ENCODE peak calls at places on chromosomes 11 and 22, in nine cellular contexts. C is GM23338; L is stimulated activated CD4-positive, alpha-beta T cell treated with anti-CD3 and anti-CD28 coated beads, Interleukin-1b, Interleukin-23, amount 100 ng/mL, for 24 hours; W is effector CD4-positive, alpha-beta T cell; B is memory B cell; Q is NCI-H146; T is neural crest cell; F is colonic mucosa; M is HCEC 1CT. P is an unnamed sample.

GRCh38 chr22:39244496-39245129 is at the start of gene PDGFB:
- DNase-seq in C (peak; percentile 52), L (no peak), W (no peak), B (no peak), Q (peak; percentile 47), T (no peak), F (peak; percentile 42), M (no peak), P (peak; percentile 26)

GRCh38 chr22:45804986-45805325 is 133.3 kb downstream of the ATXN10 start:
- DNase-seq in C (no peak), L (no peak), W (no peak), B (no peak), Q (no peak), T (no peak), F (no peak), M (peak; percentile 98), P (no peak)

GRCh38 chr22:23749747-23750373 is 1.1 kb downstream of the ZNF70 start:
- DNase-seq in C (no peak), L (no peak), W (no peak), B (no peak), Q (no peak), T (no peak), F (no peak), M (no peak), P (no peak)

GRCh38 chr11:45457649-45458048 is 171.5 kb upstream of the SYT13 start:
- DNase-seq in C (no peak), L (no peak), W (no peak), B (no peak), Q (no peak), T (no peak), F (no peak), M (peak; percentile 1), P (no peak)

GRCh38 chr11:43575931-43576833 is 104.4 kb upstream of the HSD17B12 start:
- DNase-seq in C (no peak), L (no peak), W (no peak), B (no peak), Q (no peak), T (no peak), F (no peak), M (no peak), P (no peak)

GRCh38 chr11:46918087-46918751 is at the start of gene LRP4:
- DNase-seq in C (peak; percentile 73), L (peak; percentile 48), W (no peak), B (no peak), Q (peak; percentile 64), T (peak; percentile 39), F (peak; percentile 62), M (no peak), P (peak; percentile 86)

GRCh38 chr11:117411736-117412135 is 84.1 kb downstream of the CEP164 start:
- DNase-seq in C (no peak), L (no peak), W (no peak), B (no peak), Q (no peak), T (no peak), F (no peak), M (no peak), P (no peak)

GRCh38 chr11:121024989-121025388 is 1.1 kb downstream of the TBCEL start:
- DNase-seq in C (peak; percentile 29), L (no peak), W (no peak), B (no peak), Q (no peak), T (no peak), F (no peak), M (no peak), P (no peak)

GRCh38 chr11:45933131-45933821 is 10.8 kb downstream of the LARGE2 start:
- DNase-seq in C (no peak), L (no peak), W (no peak), B (peak; percentile 56), Q (no peak), T (no peak), F (no peak), M (no peak), P (no peak)

GRCh38 chr22:27377901-27378300 is 423.7 kb downstream of the MN1 start:
- DNase-seq in C (no peak), L (no peak), W (no peak), B (no peak), Q (no peak), T (no peak), F (peak; percentile 49), M (no peak), P (no peak)

GRCh38 chr11:132278801-132279574 is 908.6 kb downstream of the NTM start:
- DNase-seq in C (peak; percentile 46), L (no peak), W (no peak), B (no peak), Q (peak; percentile 51), T (peak; percentile 12), F (no peak), M (peak; percentile 4), P (no peak)

GRCh38 chr11:27183672-27184457 is 143.2 kb downstream of the BBOX1 start:
- DNase-seq in C (peak; percentile 82), L (peak; percentile 12), W (peak; percentile 16), B (peak; percentile 14), Q (peak; percentile 68), T (peak; percentile 51), F (peak; percentile 80), M (peak; percentile 62), P (peak; percentile 54)

GRCh38 chr22:50587407-50587806 is 4.8 kb upstream of the CHKB start:
- DNase-seq in C (no peak), L (no peak), W (no peak), B (no peak), Q (no peak), T (no peak), F (no peak), M (no peak), P (no peak)

GRCh38 chr11:2523821-2524391 is 79.1 kb downstream of the KCNQ1 start:
- DNase-seq in C (no peak), L (no peak), W (no peak), B (no peak), Q (no peak), T (no peak), F (no peak), M (no peak), P (no peak)

GRCh38 chr22:30261134-30261533 is 5.5 kb downstream of the OSM start:
- DNase-seq in C (no peak), L (no peak), W (no peak), B (no peak), Q (no peak), T (no peak), F (no peak), M (no peak), P (no peak)

GRCh38 chr11:66974724-66975402 is at the start of gene C11orf86:
- DNase-seq in C (peak; percentile 48), L (no peak), W (no peak), B (no peak), Q (no peak), T (no peak), F (peak; percentile 63), M (no peak), P (peak; percentile 15)

GRCh38 chr11:92286718-92287117 is 62.1 kb downstream of the FAT3 start:
- DNase-seq in C (peak; percentile 34), L (no peak), W (no peak), B (no peak), Q (no peak), T (no peak), F (no peak), M (no peak), P (no peak)

GRCh38 chr11:26862801-26863200 is 131.1 kb upstream of the FIBIN start:
- DNase-seq in C (no peak), L (no peak), W (no peak), B (no peak), Q (no peak), T (no peak), F (no peak), M (no peak), P (no peak)

GRCh38 chr22:36635483-36635882 is 68.1 kb downstream of the CACNG2 start:
- DNase-seq in C (no peak), L (no peak), W (no peak), B (no peak), Q (no peak), T (no peak), F (no peak), M (no peak), P (no peak)

GRCh38 chr11:59263225-59263894 is 50.6 kb upstream of the MPEG1 start:
- DNase-seq in C (peak; percentile 68), L (no peak), W (no peak), B (peak; percentile 62), Q (peak; percentile 51), T (no peak), F (peak; percentile 60), M (no peak), P (peak; percentile 12)

GRCh38 chr11:121452609-121453150 is at the start of gene SORL1-AS1:
- DNase-seq in C (peak; percentile 54), L (peak; percentile 39), W (peak; percentile 63), B (peak; percentile 31), Q (peak; percentile 80), T (no peak), F (peak; percentile 56), M (no peak), P (no peak)

GRCh38 chr11:2843551-2843950 is 42.0 kb downstream of the CDKN1C start:
- DNase-seq in C (no peak), L (no peak), W (no peak), B (no peak), Q (no peak), T (no peak), F (no peak), M (no peak), P (no peak)

GRCh38 chr11:130077671-130078468 is 8.2 kb downstream of the APLP2 start:
- DNase-seq in C (no peak), L (no peak), W (no peak), B (no peak), Q (no peak), T (no peak), F (no peak), M (no peak), P (no peak)

GRCh38 chr11:65078151-65078550 is 5.7 kb downstream of the CDCA5 start:
- DNase-seq in C (peak; percentile 80), L (peak; percentile 42), W (peak; percentile 62), B (peak; percentile 66), Q (peak; percentile 38), T (peak; percentile 46), F (peak; percentile 75), M (peak; percentile 27), P (peak; percentile 66)

GRCh38 chr11:57131080-57131790 is 50.5 kb upstream of the LRRC55 start:
- DNase-seq in C (peak; percentile 82), L (no peak), W (no peak), B (no peak), Q (peak; percentile 22), T (peak; percentile 33), F (peak; percentile 32), M (no peak), P (peak; percentile 59)

GRCh38 chr11:68976095-68976494 is 4.7 kb downstream of the MRGPRD start:
- DNase-seq in C (no peak), L (no peak), W (no peak), B (no peak), Q (no peak), T (no peak), F (no peak), M (no peak), P (no peak)

GRCh38 chr11:36376888-36377758 is 81.0 kb downstream of the PRR5L start:
- DNase-seq in C (peak; percentile 87), L (no peak), W (peak; percentile 56), B (peak; percentile 29), Q (peak; percentile 34), T (peak; percentile 58), F (peak; percentile 81), M (no peak), P (peak; percentile 68)

GRCh38 chr22:17120711-17121234 is 387 bp downstream of the TMEM121B start:
- DNase-seq in C (peak; percentile 39), L (peak; percentile 10), W (no peak), B (no peak), Q (peak; percentile 64), T (peak; percentile 14), F (no peak), M (no peak), P (peak; percentile 56)

GRCh38 chr22:19723165-19723989 is at the start of gene GP1BB:
- DNase-seq in C (peak; percentile 72), L (peak; percentile 29), W (no peak), B (no peak), Q (no peak), T (no peak), F (peak; percentile 42), M (no peak), P (peak; percentile 62)

GRCh38 chr22:49400136-49400865 is 427.4 kb downstream of the BRD1 start:
- DNase-seq in C (no peak), L (no peak), W (no peak), B (no peak), Q (no peak), T (no peak), F (no peak), M (no peak), P (no peak)

GRCh38 chr11:1390603-1391164 is 950 bp downstream of the BRSK2 start:
- DNase-seq in C (peak; percentile 65), L (no peak), W (no peak), B (no peak), Q (peak; percentile 20), T (peak; percentile 50), F (no peak), M (no peak), P (peak; percentile 72)